ENCODE peak calls at places on chromosome 11, in six cellular contexts. R is IMR-90, Y is A549, F is gastrocnemius medialis, I is left ventricle myocardium inferior, P is Peyer's patch. M is an unnamed sample.

GRCh38 chr11:122157540-122158173 is 41.6 kb upstream of the BLID start:
- DNase-seq in Y (no peak), P (no peak), I (no peak), R (no peak), F (no peak), M (no peak)

GRCh38 chr11:128733440-128734115 is 39.7 kb downstream of the FLI1 start:
- DNase-seq in I (no peak), R (peak; percentile 66), F (no peak), Y (no peak), P (peak; percentile 61), M (no peak)

GRCh38 chr11:76657139-76657823 is 13.3 kb downstream of the LRRC32 start:
- DNase-seq in F (no peak), I (no peak), R (no peak), Y (no peak), P (no peak), M (no peak)

GRCh38 chr11:117443269-117444186 is 115.9 kb downstream of the CEP164 start:
- DNase-seq in P (no peak), F (no peak), Y (peak; percentile 25), I (peak; percentile 56), R (peak; percentile 30), M (peak; percentile 80)

GRCh38 chr11:125429807-125430678 is 66.0 kb downstream of the FEZ1 start:
- DNase-seq in P (no peak), R (no peak), Y (no peak), I (no peak), F (no peak), M (no peak)

GRCh38 chr11:74543991-74544390 is 48.4 kb upstream of the POLD3 start:
- DNase-seq in P (no peak), I (no peak), R (no peak), Y (peak; percentile 32), F (no peak), M (no peak)

GRCh38 chr11:70066136-70066520 is 12.0 kb upstream of the ANO1 start:
- DNase-seq in Y (no peak), R (no peak), P (no peak), I (no peak), F (no peak), M (no peak)

GRCh38 chr11:34044664-34045485 is 6.7 kb upstream of the CAPRIN1 start:
- DNase-seq in R (peak; percentile 82), Y (peak; percentile 76), F (no peak), P (no peak), I (no peak), M (no peak)

GRCh38 chr11:19714387-19715363 is 2.0 kb downstream of the NAV2 start:
- DNase-seq in Y (peak; percentile 17), I (peak; percentile 53), R (peak; percentile 85), F (peak; percentile 37), P (no peak), M (peak; percentile 37)

GRCh38 chr11:111454561-111455192 is 57.5 kb downstream of the BTG4 start:
- DNase-seq in Y (peak; percentile 45), R (peak; percentile 73), I (no peak), F (no peak), P (no peak), M (peak; percentile 79)

GRCh38 chr11:116835042-116835772 is 2.2 kb downstream of the APOA1 start:
- DNase-seq in F (no peak), I (no peak), R (no peak), P (no peak), Y (no peak), M (no peak)

GRCh38 chr11:5129457-5129877 is 8.7 kb downstream of the OR52A5 start:
- DNase-seq in P (no peak), R (peak; percentile 36), F (no peak), I (no peak), Y (no peak), M (no peak)

GRCh38 chr11:102783720-102784119 is 3.3 kb upstream of the MMP10 start:
- DNase-seq in Y (no peak), R (no peak), P (no peak), I (no peak), F (no peak), M (no peak)

GRCh38 chr11:3163241-3163981 is 1.7 kb downstream of the OSBPL5 start:
- DNase-seq in Y (no peak), R (no peak), I (peak; percentile 16), P (no peak), F (no peak), M (no peak)

GRCh38 chr11:33687733-33688479 is 12.7 kb downstream of the C11orf91 start:
- DNase-seq in R (peak; percentile 78), F (no peak), P (no peak), Y (peak; percentile 76), I (no peak), M (peak; percentile 66)

GRCh38 chr11:120900642-120901041 is 123.3 kb upstream of the TBCEL start:
- DNase-seq in F (no peak), I (no peak), Y (no peak), R (no peak), P (no peak), M (peak; percentile 39)

GRCh38 chr11:104668797-104669463 is 229.3 kb downstream of the CASP12 start:
- DNase-seq in R (peak; percentile 94), Y (peak; percentile 47), F (no peak), P (no peak), I (no peak), M (no peak)

GRCh38 chr11:75869661-75870455 is 54.8 kb downstream of the UVRAG start:
- DNase-seq in P (no peak), Y (no peak), R (no peak), I (no peak), F (no peak), M (no peak)

GRCh38 chr11:91104237-91104636 is 881.4 kb upstream of the CHORDC1 start:
- DNase-seq in R (peak; percentile 80), P (no peak), I (no peak), Y (peak; percentile 49), F (no peak), M (no peak)

GRCh38 chr11:61115498-61116224 is 13.4 kb downstream of the CD5 start:
- DNase-seq in P (no peak), Y (no peak), I (no peak), R (no peak), F (no peak), M (no peak)

DNA sequence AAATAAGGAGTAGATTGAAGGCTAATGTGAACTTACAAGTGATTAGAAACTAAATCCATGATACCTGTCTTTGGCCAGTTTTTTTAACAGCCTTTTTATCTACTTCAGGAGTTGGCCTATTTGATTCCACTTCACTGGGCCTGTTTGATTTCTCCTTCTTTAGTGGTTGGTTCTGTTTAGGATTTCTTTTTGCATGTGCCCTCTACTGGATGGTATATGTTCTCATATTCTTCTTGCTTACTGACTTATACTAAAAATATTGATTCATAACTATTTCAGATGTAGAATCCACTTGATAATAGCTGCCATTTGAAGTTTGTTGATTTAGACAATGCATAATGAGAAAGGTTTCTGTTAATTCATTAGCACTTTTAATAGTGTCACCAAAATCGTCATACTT is 53.9 kb downstream of the USP47 start:
- DNase-seq in P (no peak), I (no peak), F (no peak), Y (peak; percentile 13), R (peak; percentile 10), M (no peak)
- TF ChIP-seq CTCF in P (no peak), I (peak; percentile 28), F (no peak), Y (peak; percentile 28), R (peak; percentile 26), M (no peak)

DNA sequence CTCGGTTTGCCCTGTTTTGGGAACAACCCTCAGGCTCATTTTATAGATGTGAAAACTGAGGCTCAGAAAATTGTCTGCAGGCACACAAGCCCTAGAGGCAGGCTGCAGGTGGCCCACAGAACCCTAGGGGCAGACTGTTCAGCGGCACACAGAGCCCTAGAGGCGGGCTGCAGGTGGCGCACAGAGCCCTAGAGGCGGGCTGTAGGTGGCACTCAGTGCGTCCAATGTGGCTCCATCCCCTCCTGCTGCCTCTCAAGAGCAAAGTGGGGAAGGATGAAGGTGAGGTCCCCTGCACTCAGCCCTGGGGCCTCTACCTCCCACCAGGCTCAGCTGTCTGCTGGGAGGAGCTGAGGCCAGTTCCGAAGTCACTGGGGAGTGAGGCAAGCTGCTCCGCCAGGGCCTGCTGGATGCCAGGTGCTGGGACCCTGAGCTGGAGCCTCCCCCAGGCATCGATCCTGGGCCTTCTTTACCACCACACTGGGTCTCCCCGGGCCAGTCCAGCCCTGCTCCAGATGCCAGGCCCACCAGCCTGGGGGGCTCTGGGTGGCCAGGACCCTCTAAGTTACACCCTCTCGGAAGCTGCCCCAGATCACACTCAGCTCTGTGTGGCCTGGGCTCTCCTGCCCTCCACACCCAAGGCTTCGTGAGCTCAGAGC is 2.3 kb downstream of the ACY3 start:
- DNase-seq in F (no peak), R (no peak), I (no peak), Y (peak; percentile 47), P (peak; percentile 67), M (no peak)
- TF ChIP-seq CTCF in F (no peak), R (no peak), I (no peak), Y (peak; percentile 32), P (peak; percentile 53), M (peak; percentile 32)

GRCh38 chr11:64285885-64286800 is 495 bp downstream of the GPR137 start:
- DNase-seq in P (no peak), F (peak; percentile 73), Y (peak; percentile 56), R (no peak), I (no peak), M (no peak)
- TF ChIP-seq CTCF in P (no peak), F (peak; percentile 10), Y (peak; percentile 6), R (no peak), I (no peak), M (no peak)

DNA sequence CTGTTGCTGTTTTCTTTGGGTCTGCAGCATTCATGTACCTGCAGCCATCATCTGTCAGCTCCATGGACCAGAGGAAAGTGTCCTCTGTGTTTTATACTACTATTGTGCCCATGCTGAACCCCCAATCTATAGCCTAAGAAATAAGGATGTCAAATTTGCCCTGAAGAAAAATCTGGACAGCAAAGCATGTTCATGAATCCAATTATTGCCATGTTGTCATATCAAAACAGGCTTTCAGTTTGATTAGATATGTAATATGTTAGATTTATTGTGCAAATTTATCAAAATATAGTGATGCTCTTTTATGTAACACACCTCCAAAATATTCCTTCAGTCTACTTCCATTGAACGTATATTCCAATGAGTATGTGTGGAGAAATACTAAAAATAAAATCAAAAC is 15.4 kb upstream of the OR8G1 start:
- DNase-seq in I (no peak), R (no peak), F (no peak), P (no peak), Y (no peak), M (no peak)
- TF ChIP-seq CTCF in I (no peak), R (no peak), F (no peak), P (no peak), Y (no peak), M (no peak)